ENCODE peak calls at places on chromosomes 12 and 14, in nine cellular contexts. X is DMS153; Z is cardiac fibroblast; V is left ventricle myocardium inferior; J is Calu3; A is T-helper 1 cell; C is nephron progenitor cell; E is stimulated activated CD8-positive, alpha-beta memory T cell treated with anti-CD3 and anti-CD28 coated beads, Interleukin-4, amount 100 ng/mL, for 1 hour; O is MM.1S. H is an unnamed sample.

GRCh38 chr12:52508211-52508610 is 12.0 kb downstream of the KRT5 start:
- DNase-seq in V (no peak), C (no peak), E (no peak), A (no peak), J (no peak), O (no peak), X (no peak), Z (no peak), H (no peak)

GRCh38 chr14:67396381-67396965 is 15.5 kb downstream of the PLEK2 start:
- DNase-seq in Z (no peak), E (no peak), X (no peak), J (no peak), O (no peak), A (no peak), C (no peak), V (no peak), H (no peak)

GRCh38 chr14:100731011-100731670 is 4.4 kb downstream of the DLK1 start:
- DNase-seq in J (no peak), X (no peak), A (no peak), V (no peak), Z (no peak), O (no peak), E (no peak), C (no peak), H (no peak)

GRCh38 chr12:80791863-80792262 is 75.2 kb downstream of the MYF5 start:
- DNase-seq in J (no peak), Z (no peak), O (no peak), A (no peak), V (no peak), X (no peak), C (no peak), E (no peak), H (no peak)

GRCh38 chr12:80582431-80582830 is 125.0 kb upstream of the MYF6 start:
- DNase-seq in V (no peak), C (no peak), Z (no peak), O (peak), X (no peak), E (no peak), A (no peak), J (no peak), H (no peak)

GRCh38 chr12:121794532-121795028 is 1.1 kb upstream of the RHOF start:
- DNase-seq in O (no peak), C (no peak), J (no peak), V (no peak), E (no peak), Z (no peak), A (peak), X (no peak), H (no peak)

GRCh38 chr14:73742520-73743238 is 28.5 kb upstream of the PNMA1 start:
- DNase-seq in E (no peak), O (no peak), V (no peak), Z (no peak), X (no peak), J (no peak), A (no peak), C (no peak), H (no peak)

GRCh38 chr12:106417926-106418910 is 60.7 kb downstream of the POLR3B start:
- DNase-seq in C (no peak), X (no peak), O (no peak), E (no peak), J (no peak), V (no peak), A (no peak), Z (peak), H (no peak)

GRCh38 chr12:1907652-1908611 is 10.5 kb downstream of the CACNA2D4 start:
- DNase-seq in V (no peak), A (no peak), Z (peak), E (no peak), J (peak), C (no peak), X (no peak), O (no peak), H (no peak)

GRCh38 chr12:132138941-132139871 is 4.9 kb downstream of the DDX51 start:
- DNase-seq in O (no peak), Z (no peak), A (no peak), V (no peak), X (no peak), C (no peak), J (no peak), E (no peak), H (no peak)

GRCh38 chr12:116665666-116666304 is 72.1 kb downstream of the SPRING1 start:
- DNase-seq in C (no peak), X (no peak), O (no peak), Z (no peak), A (no peak), V (no peak), J (no peak), E (no peak), H (no peak)

GRCh38 chr14:75120546-75121291 is 6.1 kb downstream of the NEK9 start:
- DNase-seq in X (no peak), J (no peak), V (no peak), C (no peak), Z (no peak), E (no peak), O (no peak), A (no peak), H (no peak)

GRCh38 chr14:72810201-72810600 is 83.7 kb downstream of the DPF3 start:
- DNase-seq in V (no peak), J (no peak), E (peak), X (no peak), Z (peak), A (no peak), C (no peak), O (no peak), H (no peak)

GRCh38 chr12:70638639-70639349 is 1.6 kb upstream of the PTPRB start:
- DNase-seq in X (no peak), E (no peak), V (no peak), C (no peak), O (no peak), A (no peak), Z (no peak), J (no peak), H (no peak)

GRCh38 chr14:72808564-72808963 is 85.3 kb downstream of the DPF3 start:
- DNase-seq in O (no peak), Z (no peak), V (no peak), E (no peak), A (no peak), J (no peak), C (no peak), X (no peak), H (no peak)

GRCh38 chr14:23398348-23398747 is 9.7 kb downstream of the MYH6 start:
- DNase-seq in X (peak), E (no peak), A (no peak), V (no peak), Z (no peak), J (no peak), C (no peak), O (no peak), H (peak)

GRCh38 chr12:82650627-82651337 is 35.9 kb upstream of the TMTC2 start:
- DNase-seq in Z (peak), E (no peak), C (no peak), J (peak), X (no peak), A (no peak), V (peak), O (peak), H (no peak)

GRCh38 chr12:44915958-44916357 is 39.8 kb upstream of the NELL2 start:
- DNase-seq in E (no peak), V (no peak), Z (no peak), O (no peak), A (no peak), C (no peak), J (no peak), X (no peak), H (no peak)

GRCh38 chr12:124032265-124032886 is 59.4 kb downstream of the ZNF664 start:
- DNase-seq in Z (peak), C (peak), O (no peak), A (no peak), E (no peak), X (no peak), J (peak), V (no peak), H (no peak)

GRCh38 chr12:66008985-66009384 is 121.6 kb downstream of the LLPH start:
- DNase-seq in V (no peak), E (no peak), C (no peak), O (no peak), J (no peak), A (no peak), Z (no peak), X (no peak), H (no peak)

GRCh38 chr14:93137864-93138263 is 22.1 kb upstream of the ITPK1 start:
- DNase-seq in X (peak), O (no peak), E (no peak), Z (peak), C (no peak), A (no peak), J (peak), V (peak), H (peak)

GRCh38 chr12:122888232-122888752 is 7.6 kb downstream of the VPS37B start:
- DNase-seq in C (no peak), J (peak), V (peak), Z (peak), O (peak), E (no peak), A (peak), X (peak), H (peak)

GRCh38 chr14:106417224-106418049 is 891.1 kb downstream of the TMEM121 start:
- DNase-seq in X (no peak), A (peak), E (peak), Z (peak), C (peak), J (peak), V (peak), O (peak), H (no peak)

GRCh38 chr14:68749487-68750475 is 43.1 kb downstream of the ZFP36L1 start:
- DNase-seq in O (no peak), Z (no peak), C (no peak), X (no peak), J (no peak), A (no peak), V (no peak), E (no peak), H (no peak)